ENCODE peak calls at places on chromosomes 1 and 21, in ten cellular contexts. One of them, this sample, is unnamed. For H3K4me1, the result is how much of the 10 kb centered on the place peaks cover.

GRCh38 chr1:200670215-200671118 is 760 bp upstream of the DDX59 start:
- DNase-seq in ovary: no peak
- DNase-seq in uterus: no peak
- DNase-seq in suprapubic skin: no peak
- DNase-seq in sigmoid colon: no peak
- DNase-seq in testis: peak
- DNase-seq in heart left ventricle: no peak
- DNase-seq in thyroid gland: peak
- DNase-seq in transverse colon: peak
- DNase-seq in body of pancreas: peak
- DNase-seq in this sample: no peak

GRCh38 chr1:111882986-111883560 is 106.4 kb downstream of the KCND3 start:
- DNase-seq in uterus: no peak
- DNase-seq in transverse colon: no peak
- DNase-seq in testis: no peak
- DNase-seq in thyroid gland: peak
- DNase-seq in ovary: no peak
- DNase-seq in sigmoid colon: no peak
- DNase-seq in heart left ventricle: no peak
- DNase-seq in suprapubic skin: no peak
- DNase-seq in body of pancreas: no peak
- DNase-seq in this sample: no peak

GRCh38 chr1:30088594-30089556 is 634.5 kb downstream of the MATN1 start:
- DNase-seq in ovary: no peak
- DNase-seq in thyroid gland: peak
- DNase-seq in suprapubic skin: no peak
- DNase-seq in heart left ventricle: no peak
- DNase-seq in transverse colon: peak
- DNase-seq in uterus: no peak
- DNase-seq in body of pancreas: peak
- DNase-seq in testis: peak
- DNase-seq in sigmoid colon: no peak
- DNase-seq in this sample: no peak

GRCh38 chr1:10641976-10642375 is 154.5 kb downstream of the CASZ1 start:
- DNase-seq in testis: no peak
- DNase-seq in ovary: no peak
- DNase-seq in uterus: no peak
- DNase-seq in sigmoid colon: no peak
- DNase-seq in suprapubic skin: no peak
- DNase-seq in thyroid gland: no peak
- DNase-seq in body of pancreas: no peak
- DNase-seq in transverse colon: no peak
- DNase-seq in heart left ventricle: no peak
- DNase-seq in this sample: no peak

GRCh38 chr1:165356876-165357275 is 361 bp upstream of the LMX1A start:
- DNase-seq in sigmoid colon: no peak
- DNase-seq in ovary: no peak
- DNase-seq in transverse colon: no peak
- DNase-seq in suprapubic skin: no peak
- DNase-seq in testis: no peak
- DNase-seq in uterus: no peak
- DNase-seq in heart left ventricle: no peak
- DNase-seq in thyroid gland: no peak
- DNase-seq in body of pancreas: no peak
- DNase-seq in this sample: no peak

GRCh38 chr21:39048064-39048463 is 135.2 kb downstream of the PSMG1 start:
- DNase-seq in ovary: no peak
- DNase-seq in suprapubic skin: no peak
- DNase-seq in sigmoid colon: peak
- DNase-seq in transverse colon: peak
- DNase-seq in testis: no peak
- DNase-seq in body of pancreas: no peak
- DNase-seq in uterus: no peak
- DNase-seq in thyroid gland: peak
- DNase-seq in heart left ventricle: no peak
- DNase-seq in this sample: no peak

GRCh38 chr1:24896596-24897262 is 33.3 kb downstream of the RUNX3 start:
- DNase-seq in body of pancreas: no peak
- DNase-seq in thyroid gland: no peak
- DNase-seq in sigmoid colon: no peak
- DNase-seq in heart left ventricle: no peak
- DNase-seq in transverse colon: peak
- DNase-seq in testis: no peak
- DNase-seq in suprapubic skin: peak
- DNase-seq in ovary: no peak
- DNase-seq in uterus: no peak
- DNase-seq in this sample: no peak

GRCh38 chr1:152162826-152163463 is 3.9 kb upstream of the RPTN start:
- DNase-seq in sigmoid colon: no peak
- DNase-seq in ovary: no peak
- DNase-seq in uterus: no peak
- DNase-seq in testis: no peak
- DNase-seq in transverse colon: no peak
- DNase-seq in suprapubic skin: no peak
- DNase-seq in heart left ventricle: no peak
- DNase-seq in thyroid gland: no peak
- DNase-seq in body of pancreas: no peak
- DNase-seq in this sample: no peak

GRCh38 chr1:110337704-110338199 is 1.4 kb upstream of the RBM15 start:
- DNase-seq in testis: peak
- DNase-seq in heart left ventricle: peak
- DNase-seq in transverse colon: peak
- DNase-seq in body of pancreas: peak
- DNase-seq in ovary: peak
- DNase-seq in suprapubic skin: peak
- DNase-seq in uterus: peak
- DNase-seq in thyroid gland: peak
- DNase-seq in sigmoid colon: peak
- DNase-seq in this sample: no peak

GRCh38 chr1:207998691-207999090 is 87.8 kb upstream of the CD34 start:
- DNase-seq in suprapubic skin: no peak
- DNase-seq in ovary: no peak
- DNase-seq in thyroid gland: no peak
- DNase-seq in testis: no peak
- DNase-seq in sigmoid colon: no peak
- DNase-seq in uterus: no peak
- DNase-seq in body of pancreas: no peak
- DNase-seq in heart left ventricle: no peak
- DNase-seq in transverse colon: no peak
- DNase-seq in this sample: peak

GRCh38 chr1:147171399-147172167 is 687 bp downstream of the PRKAB2 start:
- DNase-seq in heart left ventricle: no peak
- DNase-seq in transverse colon: peak
- DNase-seq in testis: peak
- DNase-seq in uterus: no peak
- DNase-seq in suprapubic skin: no peak
- DNase-seq in sigmoid colon: no peak
- DNase-seq in ovary: peak
- DNase-seq in body of pancreas: no peak
- DNase-seq in thyroid gland: no peak
- DNase-seq in this sample: no peak

GRCh38 chr1:245942861-245943260 is 564.2 kb downstream of the SMYD3 start:
- DNase-seq in transverse colon: no peak
- DNase-seq in testis: no peak
- DNase-seq in uterus: no peak
- DNase-seq in ovary: no peak
- DNase-seq in thyroid gland: no peak
- DNase-seq in suprapubic skin: no peak
- DNase-seq in sigmoid colon: no peak
- DNase-seq in heart left ventricle: no peak
- DNase-seq in body of pancreas: no peak
- DNase-seq in this sample: no peak

GRCh38 chr1:152505083-152505482 is 5.5 kb upstream of the LCE5A start:
- DNase-seq in uterus: no peak
- DNase-seq in suprapubic skin: no peak
- DNase-seq in body of pancreas: no peak
- DNase-seq in thyroid gland: no peak
- DNase-seq in testis: no peak
- DNase-seq in sigmoid colon: no peak
- DNase-seq in heart left ventricle: no peak
- DNase-seq in transverse colon: no peak
- DNase-seq in ovary: no peak
- DNase-seq in this sample: no peak

GRCh38 chr1:160575112-160575664 is 4.1 kb downstream of the CD84 start:
- DNase-seq in body of pancreas: no peak
- DNase-seq in suprapubic skin: no peak
- DNase-seq in sigmoid colon: no peak
- DNase-seq in transverse colon: no peak
- DNase-seq in thyroid gland: no peak
- DNase-seq in uterus: no peak
- DNase-seq in ovary: no peak
- DNase-seq in heart left ventricle: no peak
- DNase-seq in testis: no peak
- DNase-seq in this sample: no peak
- TF ChIP-seq POLR2A in body of pancreas: peak
- TF ChIP-seq POLR2A in suprapubic skin: no peak
- TF ChIP-seq POLR2A in sigmoid colon: no peak
- TF ChIP-seq POLR2A in transverse colon: peak
- TF ChIP-seq POLR2A in thyroid gland: no peak
- TF ChIP-seq POLR2A in uterus: no peak
- TF ChIP-seq POLR2A in ovary: no peak
- TF ChIP-seq POLR2A in heart left ventricle: no peak
- TF ChIP-seq POLR2A in testis: no peak
- TF ChIP-seq POLR2A in this sample: no peak

DNA sequence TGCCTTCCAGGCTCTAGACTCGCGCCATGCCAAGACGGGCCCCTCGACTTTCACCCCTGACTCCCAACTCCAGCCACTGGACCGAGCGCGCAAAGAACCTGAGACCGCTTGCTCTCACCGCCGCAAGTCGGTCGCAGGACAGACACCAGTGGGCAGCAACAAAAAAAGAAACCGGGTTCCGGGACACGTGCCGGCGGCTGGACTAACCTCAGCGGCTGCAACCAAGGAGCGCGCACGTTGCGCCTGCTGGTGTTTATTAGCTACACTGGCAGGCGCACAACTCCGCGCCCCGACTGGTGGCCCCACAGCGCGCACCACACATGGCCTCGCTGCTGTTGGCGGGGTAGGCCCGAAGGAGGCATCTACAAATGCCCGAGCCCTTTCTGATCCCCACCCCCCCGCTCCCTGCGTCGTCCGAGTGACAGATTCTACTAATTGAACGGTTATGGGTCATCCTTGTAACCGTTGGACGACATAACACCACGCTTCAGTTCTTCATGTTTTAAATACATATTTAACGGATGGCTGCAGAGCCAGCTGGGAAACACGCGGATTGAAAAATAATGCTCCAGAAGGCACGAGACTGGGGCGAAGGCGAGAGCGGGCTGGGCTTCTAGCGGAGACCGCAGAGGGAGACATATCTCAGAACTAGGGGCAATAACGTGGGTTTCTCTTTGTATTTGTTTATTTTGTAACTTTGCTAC is 2.0 kb upstream of the OLIG2 start:
- DNase-seq in thyroid gland: no peak
- DNase-seq in uterus: no peak
- DNase-seq in testis: no peak
- DNase-seq in suprapubic skin: no peak
- DNase-seq in heart left ventricle: no peak
- DNase-seq in ovary: no peak
- DNase-seq in sigmoid colon: no peak
- DNase-seq in body of pancreas: no peak
- DNase-seq in transverse colon: no peak
- DNase-seq in this sample: no peak
- H3K4me1 ChIP-seq in thyroid gland: under half
- H3K4me1 ChIP-seq in uterus: under half
- H3K4me1 ChIP-seq in testis: under half
- H3K4me1 ChIP-seq in suprapubic skin: half or more
- H3K4me1 ChIP-seq in heart left ventricle: under half
- H3K4me1 ChIP-seq in ovary: under half
- H3K4me1 ChIP-seq in sigmoid colon: half or more
- H3K4me1 ChIP-seq in body of pancreas: under half
- H3K4me1 ChIP-seq in transverse colon: under half
- H3K4me1 ChIP-seq in this sample: under half

GRCh38 chr1:161222175-161223019 is 1.0 kb downstream of the APOA2 start:
- DNase-seq in testis: no peak
- DNase-seq in body of pancreas: no peak
- DNase-seq in thyroid gland: no peak
- DNase-seq in transverse colon: no peak
- DNase-seq in ovary: no peak
- DNase-seq in suprapubic skin: no peak
- DNase-seq in heart left ventricle: no peak
- DNase-seq in sigmoid colon: peak
- DNase-seq in uterus: no peak
- DNase-seq in this sample: no peak
- TF ChIP-seq POLR2A in testis: no peak
- TF ChIP-seq POLR2A in body of pancreas: no peak
- TF ChIP-seq POLR2A in thyroid gland: no peak
- TF ChIP-seq POLR2A in transverse colon: no peak
- TF ChIP-seq POLR2A in ovary: no peak
- TF ChIP-seq POLR2A in suprapubic skin: no peak
- TF ChIP-seq POLR2A in heart left ventricle: no peak
- TF ChIP-seq POLR2A in sigmoid colon: no peak
- TF ChIP-seq POLR2A in uterus: no peak
- TF ChIP-seq POLR2A in this sample: no peak

GRCh38 chr1:67723126-67723525 is 38.1 kb downstream of the GADD45A start:
- DNase-seq in uterus: no peak
- DNase-seq in suprapubic skin: no peak
- DNase-seq in transverse colon: no peak
- DNase-seq in testis: no peak
- DNase-seq in body of pancreas: no peak
- DNase-seq in thyroid gland: no peak
- DNase-seq in heart left ventricle: no peak
- DNase-seq in ovary: no peak
- DNase-seq in sigmoid colon: no peak
- DNase-seq in this sample: no peak
- H3K4me1 ChIP-seq in uterus: under half
- H3K4me1 ChIP-seq in suprapubic skin: half or more
- H3K4me1 ChIP-seq in transverse colon: under half
- H3K4me1 ChIP-seq in testis: under half
- H3K4me1 ChIP-seq in body of pancreas: under half
- H3K4me1 ChIP-seq in thyroid gland: under half
- H3K4me1 ChIP-seq in heart left ventricle: under half
- H3K4me1 ChIP-seq in ovary: under half
- H3K4me1 ChIP-seq in sigmoid colon: under half
- H3K4me1 ChIP-seq in this sample: half or more

This sample was measured in vagina.